ENCODE peak calls at places on chromosomes 12 and 14, in seven cellular contexts. One of them, this sample, is unnamed. For H3K36me3, the result is how much of the 10 kb centered on the place peaks cover.

GRCh38 chr14:50366115-50366514 is 30.6 kb downstream of the CDKL1 start:
- DNase-seq in K562: no peak
- DNase-seq in transverse colon: peak
- DNase-seq in stomach: peak
- DNase-seq in esophagus squamous epithelium: no peak
- DNase-seq in right lobe of liver: peak
- DNase-seq in heart left ventricle: no peak
- DNase-seq in this sample: no peak

GRCh38 chr14:32826404-32827082 is 112.1 kb upstream of the NPAS3 start:
- DNase-seq in right lobe of liver: no peak
- DNase-seq in esophagus squamous epithelium: no peak
- DNase-seq in stomach: no peak
- DNase-seq in transverse colon: no peak
- DNase-seq in K562: no peak
- DNase-seq in heart left ventricle: peak
- DNase-seq in this sample: no peak

GRCh38 chr14:51676549-51676948 is 24.8 kb downstream of the FRMD6 start:
- DNase-seq in transverse colon: no peak
- DNase-seq in stomach: no peak
- DNase-seq in right lobe of liver: no peak
- DNase-seq in K562: no peak
- DNase-seq in esophagus squamous epithelium: no peak
- DNase-seq in heart left ventricle: no peak
- DNase-seq in this sample: no peak

GRCh38 chr12:21814327-21814726 is 39.8 kb upstream of the KCNJ8 start:
- DNase-seq in heart left ventricle: no peak
- DNase-seq in K562: no peak
- DNase-seq in stomach: no peak
- DNase-seq in transverse colon: no peak
- DNase-seq in right lobe of liver: no peak
- DNase-seq in esophagus squamous epithelium: no peak
- DNase-seq in this sample: no peak

GRCh38 chr12:113422030-113422900 is at the start of gene SDSL:
- DNase-seq in right lobe of liver: peak
- DNase-seq in stomach: peak
- DNase-seq in esophagus squamous epithelium: no peak
- DNase-seq in K562: peak
- DNase-seq in heart left ventricle: peak
- DNase-seq in transverse colon: peak
- DNase-seq in this sample: peak

GRCh38 chr12:52244615-52244994 is 11.6 kb downstream of the KRT7 start:
- DNase-seq in stomach: no peak
- DNase-seq in heart left ventricle: no peak
- DNase-seq in K562: no peak
- DNase-seq in transverse colon: no peak
- DNase-seq in right lobe of liver: no peak
- DNase-seq in esophagus squamous epithelium: no peak
- DNase-seq in this sample: no peak

GRCh38 chr12:54385251-54385914 is 850 bp upstream of the ZNF385A start:
- DNase-seq in K562: peak
- DNase-seq in esophagus squamous epithelium: no peak
- DNase-seq in heart left ventricle: no peak
- DNase-seq in transverse colon: no peak
- DNase-seq in right lobe of liver: no peak
- DNase-seq in stomach: no peak
- DNase-seq in this sample: no peak

GRCh38 chr14:75141062-75141461 is 14.2 kb upstream of the NEK9 start:
- DNase-seq in right lobe of liver: no peak
- DNase-seq in stomach: no peak
- DNase-seq in transverse colon: no peak
- DNase-seq in K562: no peak
- DNase-seq in esophagus squamous epithelium: no peak
- DNase-seq in heart left ventricle: no peak
- DNase-seq in this sample: no peak

GRCh38 chr12:106764738-106765137 is 9.7 kb upstream of the RIC8B start:
- DNase-seq in transverse colon: no peak
- DNase-seq in esophagus squamous epithelium: no peak
- DNase-seq in heart left ventricle: no peak
- DNase-seq in stomach: no peak
- DNase-seq in right lobe of liver: peak
- DNase-seq in K562: no peak
- DNase-seq in this sample: peak

GRCh38 chr12:101407054-101407437 is 526 bp downstream of the ARL1 start:
- DNase-seq in transverse colon: no peak
- DNase-seq in esophagus squamous epithelium: no peak
- DNase-seq in stomach: no peak
- DNase-seq in K562: no peak
- DNase-seq in heart left ventricle: no peak
- DNase-seq in right lobe of liver: no peak
- DNase-seq in this sample: no peak

GRCh38 chr12:6950401-6950801 is 755 bp upstream of the PTPN6 start:
- DNase-seq in right lobe of liver: peak
- DNase-seq in K562: peak
- DNase-seq in heart left ventricle: no peak
- DNase-seq in stomach: no peak
- DNase-seq in transverse colon: no peak
- DNase-seq in esophagus squamous epithelium: no peak
- DNase-seq in this sample: no peak

GRCh38 chr12:101928556-101928955 is 51.2 kb downstream of the DRAM1 start:
- DNase-seq in right lobe of liver: no peak
- DNase-seq in heart left ventricle: no peak
- DNase-seq in stomach: no peak
- DNase-seq in transverse colon: no peak
- DNase-seq in esophagus squamous epithelium: no peak
- DNase-seq in K562: no peak
- DNase-seq in this sample: no peak

GRCh38 chr14:99258341-99258781 is 13.6 kb downstream of the BCL11B start:
- DNase-seq in K562: no peak
- DNase-seq in transverse colon: no peak
- DNase-seq in esophagus squamous epithelium: no peak
- DNase-seq in right lobe of liver: no peak
- DNase-seq in stomach: no peak
- DNase-seq in heart left ventricle: no peak
- DNase-seq in this sample: no peak

GRCh38 chr12:105882404-105882803 is 256.4 kb downstream of the NUAK1 start:
- DNase-seq in stomach: no peak
- DNase-seq in heart left ventricle: peak
- DNase-seq in right lobe of liver: no peak
- DNase-seq in transverse colon: no peak
- DNase-seq in esophagus squamous epithelium: no peak
- DNase-seq in K562: no peak
- DNase-seq in this sample: no peak

GRCh38 chr12:132243596-132244289 is 85.6 kb downstream of the GALNT9 start:
- DNase-seq in right lobe of liver: no peak
- DNase-seq in K562: no peak
- DNase-seq in heart left ventricle: no peak
- DNase-seq in esophagus squamous epithelium: no peak
- DNase-seq in stomach: no peak
- DNase-seq in transverse colon: no peak
- DNase-seq in this sample: no peak

GRCh38 chr12:15824516-15824915 is 35.3 kb upstream of the EPS8 start:
- DNase-seq in esophagus squamous epithelium: no peak
- DNase-seq in heart left ventricle: no peak
- DNase-seq in transverse colon: no peak
- DNase-seq in K562: no peak
- DNase-seq in stomach: no peak
- DNase-seq in right lobe of liver: no peak
- DNase-seq in this sample: no peak

GRCh38 chr12:24078318-24078765 is 128.9 kb upstream of the SOX5 start:
- DNase-seq in heart left ventricle: no peak
- DNase-seq in esophagus squamous epithelium: no peak
- DNase-seq in right lobe of liver: no peak
- DNase-seq in stomach: no peak
- DNase-seq in transverse colon: no peak
- DNase-seq in K562: no peak
- DNase-seq in this sample: no peak

GRCh38 chr14:101224356-101225115 is 321.0 kb upstream of the RTL1 start:
- DNase-seq in heart left ventricle: no peak
- DNase-seq in K562: no peak
- DNase-seq in esophagus squamous epithelium: no peak
- DNase-seq in transverse colon: no peak
- DNase-seq in right lobe of liver: peak
- DNase-seq in stomach: no peak
- DNase-seq in this sample: peak

GRCh38 chr12:3225154-3225795 is 148.1 kb downstream of the TSPAN9 start:
- DNase-seq in K562: no peak
- DNase-seq in esophagus squamous epithelium: no peak
- DNase-seq in transverse colon: no peak
- DNase-seq in heart left ventricle: no peak
- DNase-seq in stomach: no peak
- DNase-seq in right lobe of liver: peak
- DNase-seq in this sample: no peak

GRCh38 chr12:90166671-90167070 is 458.0 kb upstream of the ATP2B1 start:
- DNase-seq in heart left ventricle: no peak
- DNase-seq in K562: no peak
- DNase-seq in stomach: no peak
- DNase-seq in right lobe of liver: no peak
- DNase-seq in esophagus squamous epithelium: no peak
- DNase-seq in transverse colon: no peak
- DNase-seq in this sample: no peak

GRCh38 chr12:40002178-40003169 is 103.4 kb downstream of the SLC2A13 start:
- DNase-seq in esophagus squamous epithelium: no peak
- DNase-seq in stomach: peak
- DNase-seq in heart left ventricle: no peak
- DNase-seq in right lobe of liver: no peak
- DNase-seq in K562: no peak
- DNase-seq in transverse colon: no peak
- DNase-seq in this sample: no peak

GRCh38 chr12:75553398-75553797 is 42.0 kb upstream of the KRR1 start:
- DNase-seq in transverse colon: no peak
- DNase-seq in K562: no peak
- DNase-seq in stomach: no peak
- DNase-seq in right lobe of liver: no peak
- DNase-seq in heart left ventricle: no peak
- DNase-seq in esophagus squamous epithelium: no peak
- DNase-seq in this sample: no peak

GRCh38 chr12:20212036-20212435 is 156.3 kb upstream of the PDE3A start:
- DNase-seq in right lobe of liver: no peak
- DNase-seq in esophagus squamous epithelium: no peak
- DNase-seq in transverse colon: no peak
- DNase-seq in heart left ventricle: no peak
- DNase-seq in stomach: no peak
- DNase-seq in K562: no peak
- DNase-seq in this sample: no peak

GRCh38 chr12:40263616-40264409 is 39.0 kb downstream of the LRRK2 start:
- DNase-seq in transverse colon: no peak
- DNase-seq in K562: no peak
- DNase-seq in stomach: no peak
- DNase-seq in right lobe of liver: no peak
- DNase-seq in esophagus squamous epithelium: no peak
- DNase-seq in heart left ventricle: no peak
- DNase-seq in this sample: no peak

GRCh38 chr12:122860052-122860853 is 25.0 kb downstream of the HIP1R start:
- DNase-seq in stomach: peak
- DNase-seq in esophagus squamous epithelium: no peak
- DNase-seq in K562: peak
- DNase-seq in right lobe of liver: peak
- DNase-seq in transverse colon: peak
- DNase-seq in heart left ventricle: peak
- DNase-seq in this sample: peak

GRCh38 chr12:27331927-27332324 is 710 bp upstream of the BMAL2 start:
- DNase-seq in right lobe of liver: no peak
- DNase-seq in transverse colon: no peak
- DNase-seq in K562: no peak
- DNase-seq in heart left ventricle: no peak
- DNase-seq in esophagus squamous epithelium: no peak
- DNase-seq in stomach: no peak
- DNase-seq in this sample: no peak

GRCh38 chr12:57230381-57231155 is 1.1 kb downstream of the SHMT2 start:
- DNase-seq in heart left ventricle: no peak
- DNase-seq in stomach: no peak
- DNase-seq in transverse colon: no peak
- DNase-seq in K562: no peak
- DNase-seq in esophagus squamous epithelium: no peak
- DNase-seq in right lobe of liver: no peak
- DNase-seq in this sample: no peak
- TF ChIP-seq POLR2A in heart left ventricle: no peak
- TF ChIP-seq POLR2A in stomach: no peak
- TF ChIP-seq POLR2A in transverse colon: no peak
- TF ChIP-seq POLR2A in K562: no peak
- TF ChIP-seq POLR2A in esophagus squamous epithelium: no peak
- TF ChIP-seq POLR2A in right lobe of liver: no peak
- TF ChIP-seq POLR2A in this sample: no peak

GRCh38 chr14:105205718-105206208 is 24.7 kb upstream of the NUDT14 start:
- DNase-seq in stomach: peak
- DNase-seq in right lobe of liver: no peak
- DNase-seq in heart left ventricle: no peak
- DNase-seq in K562: no peak
- DNase-seq in transverse colon: no peak
- DNase-seq in esophagus squamous epithelium: no peak
- DNase-seq in this sample: no peak
- H3K36me3 ChIP-seq in stomach: under half
- H3K36me3 ChIP-seq in right lobe of liver: under half
- H3K36me3 ChIP-seq in heart left ventricle: under half
- H3K36me3 ChIP-seq in K562: under half
- H3K36me3 ChIP-seq in transverse colon: under half
- H3K36me3 ChIP-seq in esophagus squamous epithelium: under half
- H3K36me3 ChIP-seq in this sample: under half

GRCh38 chr12:93677195-93678064 is at the start of gene CRADD:
- DNase-seq in esophagus squamous epithelium: peak
- DNase-seq in K562: peak
- DNase-seq in heart left ventricle: peak
- DNase-seq in transverse colon: peak
- DNase-seq in stomach: peak
- DNase-seq in right lobe of liver: peak
- DNase-seq in this sample: peak
- TF ChIP-seq POLR2A in esophagus squamous epithelium: peak
- TF ChIP-seq POLR2A in K562: peak
- TF ChIP-seq POLR2A in heart left ventricle: peak
- TF ChIP-seq POLR2A in transverse colon: peak
- TF ChIP-seq POLR2A in stomach: no peak
- TF ChIP-seq POLR2A in right lobe of liver: peak
- TF ChIP-seq POLR2A in this sample: peak

GRCh38 chr12:67305544-67305943 is 36.4 kb downstream of the CAND1 start:
- DNase-seq in K562: no peak
- DNase-seq in heart left ventricle: no peak
- DNase-seq in esophagus squamous epithelium: no peak
- DNase-seq in stomach: no peak
- DNase-seq in right lobe of liver: no peak
- DNase-seq in transverse colon: no peak
- DNase-seq in this sample: no peak

GRCh38 chr12:67302162-67302561 is 33.0 kb downstream of the CAND1 start:
- DNase-seq in stomach: no peak
- DNase-seq in transverse colon: no peak
- DNase-seq in right lobe of liver: no peak
- DNase-seq in K562: no peak
- DNase-seq in heart left ventricle: no peak
- DNase-seq in esophagus squamous epithelium: no peak
- DNase-seq in this sample: no peak

GRCh38 chr12:67306712-67307111 is 37.6 kb downstream of the CAND1 start:
- DNase-seq in esophagus squamous epithelium: no peak
- DNase-seq in transverse colon: no peak
- DNase-seq in heart left ventricle: no peak
- DNase-seq in right lobe of liver: no peak
- DNase-seq in K562: no peak
- DNase-seq in stomach: no peak
- DNase-seq in this sample: no peak
- H3K36me3 ChIP-seq in esophagus squamous epithelium: under half
- H3K36me3 ChIP-seq in transverse colon: under half
- H3K36me3 ChIP-seq in heart left ventricle: half or more
- H3K36me3 ChIP-seq in right lobe of liver: under half
- H3K36me3 ChIP-seq in K562: half or more
- H3K36me3 ChIP-seq in stomach: under half
- H3K36me3 ChIP-seq in this sample: under half

GRCh38 chr12:120462099-120462640 is 7.4 kb downstream of the SRSF9 start:
- DNase-seq in transverse colon: no peak
- DNase-seq in K562: no peak
- DNase-seq in heart left ventricle: no peak
- DNase-seq in stomach: no peak
- DNase-seq in right lobe of liver: no peak
- DNase-seq in esophagus squamous epithelium: no peak
- DNase-seq in this sample: no peak
- TF ChIP-seq POLR2A in transverse colon: no peak
- TF ChIP-seq POLR2A in K562: peak
- TF ChIP-seq POLR2A in heart left ventricle: no peak
- TF ChIP-seq POLR2A in stomach: no peak
- TF ChIP-seq POLR2A in right lobe of liver: no peak
- TF ChIP-seq POLR2A in esophagus squamous epithelium: no peak
- TF ChIP-seq POLR2A in this sample: no peak